ENCODE peak calls at places on chromosomes 5 and 9, in ten cellular contexts. One of them, this sample, is unnamed.
A peak's percentile ranks its signal among the peaks of the same experiment; 100 is the strongest.

GRCh38 chr5:156438076-156438475 is 111.1 kb downstream of the SGCD start:
- DNase-seq in mesenteric fat pad: no peak
- DNase-seq in Right ventricle myocardium superior: no peak
- DNase-seq in Calu3: no peak
- DNase-seq in mesothelial cell of epicardium: no peak
- DNase-seq in NCI-H345: no peak
- DNase-seq in naive B cell: no peak
- DNase-seq in T-cell: no peak
- DNase-seq in heart left ventricle: no peak
- DNase-seq in bronchial epithelial cell: no peak
- DNase-seq in this sample: no peak

GRCh38 chr9:114364123-114364522 is 23.7 kb downstream of the AKNA start:
- DNase-seq in mesenteric fat pad: no peak
- DNase-seq in Right ventricle myocardium superior: no peak
- DNase-seq in Calu3: no peak
- DNase-seq in mesothelial cell of epicardium: no peak
- DNase-seq in NCI-H345: no peak
- DNase-seq in naive B cell: no peak
- DNase-seq in T-cell: no peak
- DNase-seq in heart left ventricle: no peak
- DNase-seq in bronchial epithelial cell: peak; percentile 50
- DNase-seq in this sample: peak; percentile 90

GRCh38 chr5:32174011-32174866 is at the start of gene GOLPH3:
- DNase-seq in mesenteric fat pad: peak; percentile 98
- DNase-seq in Right ventricle myocardium superior: peak; percentile 97
- DNase-seq in Calu3: peak; percentile 96
- DNase-seq in mesothelial cell of epicardium: peak; percentile 83
- DNase-seq in NCI-H345: peak; percentile 92
- DNase-seq in naive B cell: peak; percentile 90
- DNase-seq in T-cell: peak; percentile 92
- DNase-seq in heart left ventricle: peak; percentile 96
- DNase-seq in bronchial epithelial cell: peak; percentile 64
- DNase-seq in this sample: peak; percentile 88

GRCh38 chr9:110321055-110321454 is 16.6 kb downstream of the TXNDC8 start:
- DNase-seq in mesenteric fat pad: no peak
- DNase-seq in Right ventricle myocardium superior: no peak
- DNase-seq in Calu3: no peak
- DNase-seq in mesothelial cell of epicardium: no peak
- DNase-seq in NCI-H345: no peak
- DNase-seq in naive B cell: no peak
- DNase-seq in T-cell: no peak
- DNase-seq in heart left ventricle: no peak
- DNase-seq in bronchial epithelial cell: no peak
- DNase-seq in this sample: no peak

GRCh38 chr5:10913846-10914245 is 152.8 kb upstream of the DAP start:
- DNase-seq in mesenteric fat pad: no peak
- DNase-seq in Right ventricle myocardium superior: no peak
- DNase-seq in Calu3: peak; percentile 35
- DNase-seq in mesothelial cell of epicardium: no peak
- DNase-seq in NCI-H345: no peak
- DNase-seq in naive B cell: no peak
- DNase-seq in T-cell: no peak
- DNase-seq in heart left ventricle: no peak
- DNase-seq in bronchial epithelial cell: peak; percentile 77
- DNase-seq in this sample: peak; percentile 2

GRCh38 chr5:172479034-172479783 is 24.9 kb upstream of the SH3PXD2B start:
- DNase-seq in mesenteric fat pad: no peak
- DNase-seq in Right ventricle myocardium superior: peak; percentile 91
- DNase-seq in Calu3: peak; percentile 89
- DNase-seq in mesothelial cell of epicardium: peak; percentile 53
- DNase-seq in NCI-H345: peak; percentile 94
- DNase-seq in naive B cell: peak; percentile 29
- DNase-seq in T-cell: peak; percentile 34
- DNase-seq in heart left ventricle: peak; percentile 88
- DNase-seq in bronchial epithelial cell: peak; percentile 77
- DNase-seq in this sample: peak; percentile 81

GRCh38 chr5:177595991-177596774 is 3.7 kb upstream of the B4GALT7 start:
- DNase-seq in mesenteric fat pad: peak; percentile 22
- DNase-seq in Right ventricle myocardium superior: no peak
- DNase-seq in Calu3: no peak
- DNase-seq in mesothelial cell of epicardium: no peak
- DNase-seq in NCI-H345: no peak
- DNase-seq in naive B cell: no peak
- DNase-seq in T-cell: no peak
- DNase-seq in heart left ventricle: no peak
- DNase-seq in bronchial epithelial cell: no peak
- DNase-seq in this sample: no peak

GRCh38 chr5:132026516-132027008 is 15.1 kb upstream of the ACSL6 start:
- DNase-seq in mesenteric fat pad: peak; percentile 72
- DNase-seq in Right ventricle myocardium superior: no peak
- DNase-seq in Calu3: no peak
- DNase-seq in mesothelial cell of epicardium: no peak
- DNase-seq in NCI-H345: no peak
- DNase-seq in naive B cell: no peak
- DNase-seq in T-cell: peak; percentile 54
- DNase-seq in heart left ventricle: no peak
- DNase-seq in bronchial epithelial cell: no peak
- DNase-seq in this sample: no peak

GRCh38 chr9:130196643-130197042 is 24.4 kb downstream of the NCS1 start:
- DNase-seq in mesenteric fat pad: no peak
- DNase-seq in Right ventricle myocardium superior: no peak
- DNase-seq in Calu3: no peak
- DNase-seq in mesothelial cell of epicardium: no peak
- DNase-seq in NCI-H345: peak; percentile 76
- DNase-seq in naive B cell: no peak
- DNase-seq in T-cell: no peak
- DNase-seq in heart left ventricle: no peak
- DNase-seq in bronchial epithelial cell: no peak
- DNase-seq in this sample: no peak

GRCh38 chr5:16539169-16539666 is 73.6 kb upstream of the ZNF622 start:
- DNase-seq in mesenteric fat pad: no peak
- DNase-seq in Right ventricle myocardium superior: peak; percentile 86
- DNase-seq in Calu3: peak; percentile 45
- DNase-seq in mesothelial cell of epicardium: no peak
- DNase-seq in NCI-H345: no peak
- DNase-seq in naive B cell: no peak
- DNase-seq in T-cell: no peak
- DNase-seq in heart left ventricle: peak; percentile 74
- DNase-seq in bronchial epithelial cell: peak; percentile 82
- DNase-seq in this sample: peak; percentile 94

GRCh38 chr5:97267767-97268166 is 84.7 kb upstream of the RIOK2 start:
- DNase-seq in mesenteric fat pad: no peak
- DNase-seq in Right ventricle myocardium superior: no peak
- DNase-seq in Calu3: no peak
- DNase-seq in mesothelial cell of epicardium: no peak
- DNase-seq in NCI-H345: no peak
- DNase-seq in naive B cell: no peak
- DNase-seq in T-cell: no peak
- DNase-seq in heart left ventricle: no peak
- DNase-seq in bronchial epithelial cell: no peak
- DNase-seq in this sample: no peak

GRCh38 chr9:128713411-128713780 is 10.5 kb downstream of the ZDHHC12 start:
- DNase-seq in mesenteric fat pad: no peak
- DNase-seq in Right ventricle myocardium superior: peak; percentile 35
- DNase-seq in Calu3: no peak
- DNase-seq in mesothelial cell of epicardium: no peak
- DNase-seq in NCI-H345: no peak
- DNase-seq in naive B cell: no peak
- DNase-seq in T-cell: no peak
- DNase-seq in heart left ventricle: no peak
- DNase-seq in bronchial epithelial cell: no peak
- DNase-seq in this sample: no peak

GRCh38 chr5:54905942-54906537 is 79.4 kb downstream of the ESM1 start:
- DNase-seq in mesenteric fat pad: no peak
- DNase-seq in Right ventricle myocardium superior: peak; percentile 64
- DNase-seq in Calu3: peak; percentile 68
- DNase-seq in mesothelial cell of epicardium: no peak
- DNase-seq in NCI-H345: peak; percentile 39
- DNase-seq in naive B cell: no peak
- DNase-seq in T-cell: peak; percentile 63
- DNase-seq in heart left ventricle: peak; percentile 48
- DNase-seq in bronchial epithelial cell: peak; percentile 63
- DNase-seq in this sample: no peak

GRCh38 chr9:103533318-103533717 is 538.2 kb downstream of the CYLC2 start:
- DNase-seq in mesenteric fat pad: no peak
- DNase-seq in Right ventricle myocardium superior: no peak
- DNase-seq in Calu3: no peak
- DNase-seq in mesothelial cell of epicardium: no peak
- DNase-seq in NCI-H345: no peak
- DNase-seq in naive B cell: no peak
- DNase-seq in T-cell: no peak
- DNase-seq in heart left ventricle: no peak
- DNase-seq in bronchial epithelial cell: no peak
- DNase-seq in this sample: no peak

GRCh38 chr5:50886657-50887056 is 220.2 kb downstream of the PARP8 start:
- DNase-seq in mesenteric fat pad: no peak
- DNase-seq in Right ventricle myocardium superior: no peak
- DNase-seq in Calu3: no peak
- DNase-seq in mesothelial cell of epicardium: no peak
- DNase-seq in NCI-H345: no peak
- DNase-seq in naive B cell: no peak
- DNase-seq in T-cell: no peak
- DNase-seq in heart left ventricle: no peak
- DNase-seq in bronchial epithelial cell: no peak
- DNase-seq in this sample: no peak

GRCh38 chr5:62475072-62475471 is 62.5 kb downstream of the IPO11 start:
- DNase-seq in mesenteric fat pad: no peak
- DNase-seq in Right ventricle myocardium superior: no peak
- DNase-seq in Calu3: no peak
- DNase-seq in mesothelial cell of epicardium: no peak
- DNase-seq in NCI-H345: no peak
- DNase-seq in naive B cell: no peak
- DNase-seq in T-cell: no peak
- DNase-seq in heart left ventricle: no peak
- DNase-seq in bronchial epithelial cell: peak; percentile 82
- DNase-seq in this sample: peak; percentile 54

GRCh38 chr9:123660691-123661090 is 269.2 kb downstream of the DENND1A start:
- DNase-seq in mesenteric fat pad: no peak
- DNase-seq in Right ventricle myocardium superior: no peak
- DNase-seq in Calu3: no peak
- DNase-seq in mesothelial cell of epicardium: no peak
- DNase-seq in NCI-H345: no peak
- DNase-seq in naive B cell: no peak
- DNase-seq in T-cell: no peak
- DNase-seq in heart left ventricle: no peak
- DNase-seq in bronchial epithelial cell: no peak
- DNase-seq in this sample: no peak

GRCh38 chr5:155726267-155726666 is 600.7 kb upstream of the SGCD start:
- DNase-seq in mesenteric fat pad: no peak
- DNase-seq in Right ventricle myocardium superior: no peak
- DNase-seq in Calu3: no peak
- DNase-seq in mesothelial cell of epicardium: no peak
- DNase-seq in NCI-H345: no peak
- DNase-seq in naive B cell: no peak
- DNase-seq in T-cell: no peak
- DNase-seq in heart left ventricle: no peak
- DNase-seq in bronchial epithelial cell: peak; percentile 10
- DNase-seq in this sample: no peak

GRCh38 chr5:44387391-44387790 is 1.8 kb downstream of the FGF10 start:
- DNase-seq in mesenteric fat pad: no peak
- DNase-seq in Right ventricle myocardium superior: no peak
- DNase-seq in Calu3: no peak
- DNase-seq in mesothelial cell of epicardium: no peak
- DNase-seq in NCI-H345: no peak
- DNase-seq in naive B cell: no peak
- DNase-seq in T-cell: no peak
- DNase-seq in heart left ventricle: no peak
- DNase-seq in bronchial epithelial cell: no peak
- DNase-seq in this sample: no peak

GRCh38 chr5:1510151-1510561 is 13.6 kb downstream of the LPCAT1 start:
- DNase-seq in mesenteric fat pad: no peak
- DNase-seq in Right ventricle myocardium superior: peak; percentile 24
- DNase-seq in Calu3: no peak
- DNase-seq in mesothelial cell of epicardium: no peak
- DNase-seq in NCI-H345: no peak
- DNase-seq in naive B cell: no peak
- DNase-seq in T-cell: no peak
- DNase-seq in heart left ventricle: no peak
- DNase-seq in bronchial epithelial cell: no peak
- DNase-seq in this sample: no peak

GRCh38 chr9:77980622-77981021 is 51.0 kb downstream of the GNAQ start:
- DNase-seq in mesenteric fat pad: no peak
- DNase-seq in Right ventricle myocardium superior: no peak
- DNase-seq in Calu3: no peak
- DNase-seq in mesothelial cell of epicardium: no peak
- DNase-seq in NCI-H345: no peak
- DNase-seq in naive B cell: no peak
- DNase-seq in T-cell: no peak
- DNase-seq in heart left ventricle: no peak
- DNase-seq in bronchial epithelial cell: peak; percentile 82
- DNase-seq in this sample: no peak

This sample was measured in Caki2.